ENCODE peak calls at places on chromosomes 3 and 15, in five cellular contexts. One of them, this sample, is unnamed.

GRCh38 chr3:73500321-73500720 is 124.4 kb downstream of the PDZRN3 start:
- DNase-seq in neuronal stem cell: no peak
- DNase-seq in cardiac muscle cell: no peak
- DNase-seq in gastrocnemius medialis: no peak
- DNase-seq in left lung: no peak
- DNase-seq in this sample: no peak

GRCh38 chr15:80500021-80500420 is 95.8 kb downstream of the ARNT2 start:
- DNase-seq in left lung: no peak
- DNase-seq in cardiac muscle cell: no peak
- DNase-seq in gastrocnemius medialis: no peak
- DNase-seq in neuronal stem cell: no peak
- DNase-seq in this sample: no peak

GRCh38 chr15:94924971-94925593 is 693.7 kb downstream of the MCTP2 start:
- DNase-seq in gastrocnemius medialis: no peak
- DNase-seq in left lung: no peak
- DNase-seq in neuronal stem cell: no peak
- DNase-seq in cardiac muscle cell: peak
- DNase-seq in this sample: no peak

GRCh38 chr3:195077611-195078540 is 193.1 kb downstream of the XXYLT1 start:
- DNase-seq in cardiac muscle cell: no peak
- DNase-seq in neuronal stem cell: no peak
- DNase-seq in gastrocnemius medialis: no peak
- DNase-seq in left lung: peak
- DNase-seq in this sample: no peak

GRCh38 chr3:110743202-110743601 is 328.4 kb upstream of the NECTIN3 start:
- DNase-seq in neuronal stem cell: no peak
- DNase-seq in gastrocnemius medialis: no peak
- DNase-seq in cardiac muscle cell: no peak
- DNase-seq in left lung: no peak
- DNase-seq in this sample: no peak

GRCh38 chr3:188298585-188298984 is 144.6 kb downstream of the LPP start:
- DNase-seq in left lung: no peak
- DNase-seq in gastrocnemius medialis: no peak
- DNase-seq in neuronal stem cell: no peak
- DNase-seq in cardiac muscle cell: no peak
- DNase-seq in this sample: no peak

GRCh38 chr15:35686347-35686746 is 140.4 kb upstream of the DPH6 start:
- DNase-seq in left lung: no peak
- DNase-seq in neuronal stem cell: no peak
- DNase-seq in cardiac muscle cell: no peak
- DNase-seq in gastrocnemius medialis: no peak
- DNase-seq in this sample: no peak

GRCh38 chr3:14834807-14835466 is 16.2 kb downstream of the FGD5 start:
- DNase-seq in gastrocnemius medialis: no peak
- DNase-seq in cardiac muscle cell: no peak
- DNase-seq in left lung: no peak
- DNase-seq in neuronal stem cell: no peak
- DNase-seq in this sample: no peak

GRCh38 chr15:90665288-90666134 is 51.6 kb upstream of the BLM start:
- DNase-seq in left lung: peak
- DNase-seq in neuronal stem cell: no peak
- DNase-seq in gastrocnemius medialis: peak
- DNase-seq in cardiac muscle cell: peak
- DNase-seq in this sample: no peak

GRCh38 chr3:143895805-143896204 is 47.5 kb upstream of the SLC9A9 start:
- DNase-seq in left lung: no peak
- DNase-seq in gastrocnemius medialis: no peak
- DNase-seq in neuronal stem cell: no peak
- DNase-seq in cardiac muscle cell: peak
- DNase-seq in this sample: no peak

GRCh38 chr15:76337739-76338554 is 1.4 kb downstream of the ISL2 start:
- DNase-seq in left lung: peak
- DNase-seq in cardiac muscle cell: no peak
- DNase-seq in gastrocnemius medialis: no peak
- DNase-seq in neuronal stem cell: peak
- DNase-seq in this sample: no peak

GRCh38 chr15:40234783-40235182 is 4.1 kb upstream of the PAK6 start:
- DNase-seq in left lung: no peak
- DNase-seq in neuronal stem cell: no peak
- DNase-seq in gastrocnemius medialis: no peak
- DNase-seq in cardiac muscle cell: no peak
- DNase-seq in this sample: no peak

GRCh38 chr3:88678747-88679146 is 428.7 kb upstream of the EPHA3 start:
- DNase-seq in cardiac muscle cell: no peak
- DNase-seq in gastrocnemius medialis: no peak
- DNase-seq in neuronal stem cell: no peak
- DNase-seq in left lung: no peak
- DNase-seq in this sample: no peak

GRCh38 chr3:111585214-111585613 is 9.9 kb downstream of the ZBED2 start:
- DNase-seq in cardiac muscle cell: no peak
- DNase-seq in gastrocnemius medialis: no peak
- DNase-seq in neuronal stem cell: no peak
- DNase-seq in left lung: no peak
- DNase-seq in this sample: no peak

GRCh38 chr3:122295286-122295685 is 29.8 kb upstream of the CSTA start:
- DNase-seq in left lung: no peak
- DNase-seq in cardiac muscle cell: no peak
- DNase-seq in neuronal stem cell: no peak
- DNase-seq in gastrocnemius medialis: peak
- DNase-seq in this sample: no peak

GRCh38 chr15:98292442-98293240 is 332.1 kb downstream of the ARRDC4 start:
- DNase-seq in gastrocnemius medialis: no peak
- DNase-seq in cardiac muscle cell: peak
- DNase-seq in neuronal stem cell: peak
- DNase-seq in left lung: peak
- DNase-seq in this sample: no peak

GRCh38 chr3:30124435-30125390 is 481.7 kb upstream of the TGFBR2 start:
- DNase-seq in gastrocnemius medialis: no peak
- DNase-seq in neuronal stem cell: no peak
- DNase-seq in left lung: no peak
- DNase-seq in cardiac muscle cell: peak
- DNase-seq in this sample: no peak

GRCh38 chr3:141876891-141877561 is 583 bp downstream of the ATP1B3 start:
- DNase-seq in left lung: peak
- DNase-seq in gastrocnemius medialis: peak
- DNase-seq in cardiac muscle cell: peak
- DNase-seq in neuronal stem cell: peak
- DNase-seq in this sample: no peak

GRCh38 chr3:54424283-54424682 is 301.9 kb downstream of the CACNA2D3 start:
- DNase-seq in cardiac muscle cell: no peak
- DNase-seq in gastrocnemius medialis: no peak
- DNase-seq in left lung: no peak
- DNase-seq in neuronal stem cell: no peak
- DNase-seq in this sample: no peak

GRCh38 chr15:53586815-53587214 is 172.6 kb downstream of the WDR72 start:
- DNase-seq in neuronal stem cell: peak
- DNase-seq in gastrocnemius medialis: no peak
- DNase-seq in left lung: no peak
- DNase-seq in cardiac muscle cell: no peak
- DNase-seq in this sample: no peak

GRCh38 chr3:196726788-196727675 is 12.6 kb upstream of the PAK2 start:
- DNase-seq in gastrocnemius medialis: no peak
- DNase-seq in cardiac muscle cell: peak
- DNase-seq in left lung: no peak
- DNase-seq in neuronal stem cell: no peak
- DNase-seq in this sample: no peak

GRCh38 chr3:143634991-143635390 is 213.3 kb downstream of the SLC9A9 start:
- DNase-seq in neuronal stem cell: no peak
- DNase-seq in left lung: no peak
- DNase-seq in gastrocnemius medialis: no peak
- DNase-seq in cardiac muscle cell: no peak
- DNase-seq in this sample: no peak

GRCh38 chr3:39519076-39519475 is 51.6 kb downstream of the MOBP start:
- DNase-seq in cardiac muscle cell: no peak
- DNase-seq in gastrocnemius medialis: no peak
- DNase-seq in left lung: no peak
- DNase-seq in neuronal stem cell: no peak
- DNase-seq in this sample: no peak

DNA sequence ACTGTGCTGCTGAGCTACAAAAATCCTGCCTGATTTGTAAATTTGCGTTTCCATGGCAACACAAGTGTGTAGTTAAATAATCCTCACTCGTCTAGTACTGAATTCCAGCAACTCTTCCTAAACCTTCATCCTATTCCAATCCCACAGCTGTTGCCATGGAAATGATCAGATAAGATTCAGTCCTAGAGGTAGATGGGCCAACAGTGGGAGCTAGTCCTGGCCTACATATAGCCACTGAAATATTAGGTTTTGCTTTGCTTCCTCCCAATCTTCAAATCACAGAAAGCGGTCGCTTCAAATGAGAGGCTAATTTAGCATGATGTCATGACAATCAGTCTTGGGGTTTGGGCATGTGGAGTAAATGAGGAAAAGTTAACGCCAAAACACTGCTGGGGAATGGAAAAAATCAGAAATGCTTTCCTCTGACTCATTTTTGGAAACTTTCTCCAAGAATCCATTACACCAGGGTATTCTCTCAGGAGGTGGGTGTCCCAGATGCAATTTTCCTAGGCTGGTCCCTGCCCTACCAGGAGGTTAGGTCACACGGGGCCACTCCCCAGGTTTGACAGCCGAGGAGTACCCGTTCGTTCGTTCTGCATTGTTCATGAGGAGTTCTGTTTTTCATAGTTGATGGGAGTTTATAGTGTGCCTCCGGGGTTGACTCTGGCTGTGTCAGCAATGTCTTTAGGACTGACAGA is 159.2 kb upstream of the SLCO3A1 start:
- DNase-seq in left lung: no peak
- DNase-seq in neuronal stem cell: no peak
- DNase-seq in cardiac muscle cell: peak
- DNase-seq in gastrocnemius medialis: peak
- DNase-seq in this sample: peak
- H3K4me3 ChIP-seq in left lung: no peak
- H3K4me3 ChIP-seq in neuronal stem cell: no peak
- H3K4me3 ChIP-seq in cardiac muscle cell: no peak
- H3K4me3 ChIP-seq in gastrocnemius medialis: peak
- H3K4me3 ChIP-seq in this sample: no peak

GRCh38 chr3:197787412-197787811 is 3.6 kb upstream of the LRCH3 start:
- DNase-seq in left lung: no peak
- DNase-seq in neuronal stem cell: no peak
- DNase-seq in cardiac muscle cell: no peak
- DNase-seq in gastrocnemius medialis: no peak
- DNase-seq in this sample: no peak

GRCh38 chr3:197782230-197782629 is 8.8 kb upstream of the LRCH3 start:
- DNase-seq in gastrocnemius medialis: no peak
- DNase-seq in left lung: no peak
- DNase-seq in neuronal stem cell: no peak
- DNase-seq in cardiac muscle cell: no peak
- DNase-seq in this sample: no peak

GRCh38 chr3:197790033-197790432 is 1.0 kb upstream of the LRCH3 start:
- DNase-seq in left lung: no peak
- DNase-seq in gastrocnemius medialis: no peak
- DNase-seq in cardiac muscle cell: no peak
- DNase-seq in neuronal stem cell: no peak
- DNase-seq in this sample: no peak

GRCh38 chr3:197789309-197789708 is 1.7 kb upstream of the LRCH3 start:
- DNase-seq in left lung: no peak
- DNase-seq in neuronal stem cell: no peak
- DNase-seq in gastrocnemius medialis: no peak
- DNase-seq in cardiac muscle cell: no peak
- DNase-seq in this sample: no peak

GRCh38 chr3:197784019-197784585 is 7.0 kb upstream of the LRCH3 start:
- DNase-seq in neuronal stem cell: no peak
- DNase-seq in gastrocnemius medialis: no peak
- DNase-seq in cardiac muscle cell: no peak
- DNase-seq in left lung: no peak
- DNase-seq in this sample: no peak
- H3K4me3 ChIP-seq in neuronal stem cell: no peak
- H3K4me3 ChIP-seq in gastrocnemius medialis: no peak
- H3K4me3 ChIP-seq in cardiac muscle cell: no peak
- H3K4me3 ChIP-seq in left lung: no peak
- H3K4me3 ChIP-seq in this sample: no peak

GRCh38 chr15:36883705-36884355 is 216.5 kb downstream of the MEIS2 start:
- DNase-seq in gastrocnemius medialis: peak
- DNase-seq in cardiac muscle cell: peak
- DNase-seq in neuronal stem cell: peak
- DNase-seq in left lung: peak
- DNase-seq in this sample: peak
- H3K4me3 ChIP-seq in gastrocnemius medialis: no peak
- H3K4me3 ChIP-seq in cardiac muscle cell: peak
- H3K4me3 ChIP-seq in neuronal stem cell: peak
- H3K4me3 ChIP-seq in left lung: no peak
- H3K4me3 ChIP-seq in this sample: no peak

GRCh38 chr3:69178838-69179739 is 56.7 kb upstream of the LMOD3 start:
- DNase-seq in cardiac muscle cell: peak
- DNase-seq in neuronal stem cell: no peak
- DNase-seq in gastrocnemius medialis: no peak
- DNase-seq in left lung: no peak
- DNase-seq in this sample: no peak
- H3K4me3 ChIP-seq in cardiac muscle cell: no peak
- H3K4me3 ChIP-seq in neuronal stem cell: no peak
- H3K4me3 ChIP-seq in gastrocnemius medialis: no peak
- H3K4me3 ChIP-seq in left lung: no peak
- H3K4me3 ChIP-seq in this sample: no peak

GRCh38 chr15:22883196-22883595 is 44.7 kb downstream of the NIPA2 start:
- DNase-seq in gastrocnemius medialis: no peak
- DNase-seq in left lung: no peak
- DNase-seq in neuronal stem cell: no peak
- DNase-seq in cardiac muscle cell: no peak
- DNase-seq in this sample: no peak
- H3K4me3 ChIP-seq in gastrocnemius medialis: no peak
- H3K4me3 ChIP-seq in left lung: no peak
- H3K4me3 ChIP-seq in neuronal stem cell: no peak
- H3K4me3 ChIP-seq in cardiac muscle cell: no peak
- H3K4me3 ChIP-seq in this sample: no peak

GRCh38 chr3:185503467-185503975 is 4.7 kb upstream of the TMEM41A start:
- DNase-seq in gastrocnemius medialis: no peak
- DNase-seq in cardiac muscle cell: no peak
- DNase-seq in neuronal stem cell: no peak
- DNase-seq in left lung: no peak
- DNase-seq in this sample: no peak
- H3K4me3 ChIP-seq in gastrocnemius medialis: no peak
- H3K4me3 ChIP-seq in cardiac muscle cell: no peak
- H3K4me3 ChIP-seq in neuronal stem cell: no peak
- H3K4me3 ChIP-seq in left lung: no peak
- H3K4me3 ChIP-seq in this sample: no peak

DNA sequence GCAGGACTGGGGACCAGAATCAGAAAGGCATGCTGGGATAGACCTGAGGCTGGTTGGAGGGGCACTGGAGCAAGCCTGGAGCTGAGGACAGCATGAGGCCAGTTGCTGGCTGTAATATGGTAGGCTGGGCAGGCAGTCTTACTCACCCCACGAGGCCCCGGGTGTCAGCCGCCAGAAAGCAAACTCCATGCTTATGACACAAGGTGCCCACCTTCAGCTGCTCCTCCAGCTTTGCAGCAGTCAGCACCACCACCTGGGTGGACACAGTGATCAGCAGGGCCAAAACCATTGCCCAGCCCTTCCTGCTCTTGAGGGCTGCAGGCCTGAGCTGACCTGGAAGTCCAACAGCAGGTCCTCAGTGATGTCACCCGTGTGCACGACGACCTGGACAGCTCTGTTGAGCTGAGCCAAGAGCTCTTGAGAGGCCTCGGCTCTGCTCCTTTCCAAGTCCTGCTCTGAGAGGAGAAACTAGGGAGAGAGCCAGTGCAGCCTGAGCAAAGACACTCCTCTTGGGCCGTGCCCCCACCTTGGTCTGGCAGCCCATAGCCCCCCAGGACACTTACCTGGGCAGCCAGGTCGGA is 747 bp downstream of the UBA7 start:
- DNase-seq in left lung: no peak
- DNase-seq in cardiac muscle cell: no peak
- DNase-seq in neuronal stem cell: no peak
- DNase-seq in gastrocnemius medialis: no peak
- DNase-seq in this sample: no peak
- H3K4me3 ChIP-seq in left lung: peak
- H3K4me3 ChIP-seq in cardiac muscle cell: no peak
- H3K4me3 ChIP-seq in neuronal stem cell: no peak
- H3K4me3 ChIP-seq in gastrocnemius medialis: peak
- H3K4me3 ChIP-seq in this sample: peak